ENCODE peak calls at places on chromosomes 3 and 15, in five cellular contexts. B, A, S, Q and I are unnamed samples.

GRCh38 chr3:22713936-22714335 is 489.2 kb upstream of the UBE2E2 start:
- DNase-seq in A (no peak), B (no peak), S (no peak), Q (peak), I (no peak)

GRCh38 chr3:44337253-44337652 is 1.3 kb upstream of the TCAIM start:
- DNase-seq in Q (no peak), B (peak), A (no peak), S (peak), I (no peak)

GRCh38 chr3:169179193-169180122 is 484.1 kb downstream of the MECOM start:
- DNase-seq in S (no peak), A (no peak), B (no peak), Q (no peak), I (no peak)

GRCh38 chr3:171556574-171557145 is 96.5 kb upstream of the TNIK start:
- DNase-seq in B (peak), A (no peak), S (peak), Q (no peak), I (no peak)

GRCh38 chr15:75224281-75224680 is 22.6 kb downstream of the C15orf39 start:
- DNase-seq in A (peak), B (no peak), Q (no peak), S (no peak), I (no peak)

GRCh38 chr15:89361451-89362202 is 27.0 kb upstream of the POLG start:
- DNase-seq in Q (peak), S (peak), A (peak), B (peak), I (peak)

GRCh38 chr3:172224560-172225214 is 185.3 kb downstream of the FNDC3B start:
- DNase-seq in A (no peak), B (no peak), Q (no peak), S (no peak), I (no peak)

GRCh38 chr3:147458995-147459704 is 50.0 kb downstream of the ZIC1 start:
- DNase-seq in B (no peak), S (no peak), A (no peak), Q (no peak), I (no peak)

GRCh38 chr3:158725348-158725966 is 6.8 kb downstream of the RARRES1 start:
- DNase-seq in B (no peak), Q (peak), S (no peak), A (peak), I (no peak)

GRCh38 chr3:34793066-34793465 is 846.3 kb upstream of the ARPP21 start:
- DNase-seq in S (no peak), A (no peak), B (no peak), Q (no peak), I (no peak)

GRCh38 chr3:41222508-41222907 is 23.2 kb downstream of the CTNNB1 start:
- DNase-seq in A (no peak), S (no peak), Q (no peak), B (no peak), I (no peak)

GRCh38 chr3:4290272-4290893 is 12.8 kb upstream of the SETMAR start:
- DNase-seq in A (no peak), B (peak), S (peak), Q (peak), I (no peak)

GRCh38 chr15:51658664-51659063 is 22.6 kb upstream of the SCG3 start:
- DNase-seq in B (no peak), A (no peak), S (peak), Q (no peak), I (no peak)

GRCh38 chr3:149618151-149619123 is 39.4 kb downstream of the WWTR1 start:
- DNase-seq in S (no peak), A (no peak), B (peak), Q (peak), I (no peak)

GRCh38 chr3:177753498-177754155 is 556.3 kb upstream of the TBL1XR1 start:
- DNase-seq in Q (no peak), A (peak), S (no peak), B (no peak), I (peak)

GRCh38 chr3:45537960-45538640 is 56.5 kb upstream of the LIMD1 start:
- DNase-seq in S (no peak), B (no peak), A (no peak), Q (no peak), I (no peak)
- H3K27ac ChIP-seq in S (peak), B (no peak), A (no peak), Q (no peak), I (peak)

DNA sequence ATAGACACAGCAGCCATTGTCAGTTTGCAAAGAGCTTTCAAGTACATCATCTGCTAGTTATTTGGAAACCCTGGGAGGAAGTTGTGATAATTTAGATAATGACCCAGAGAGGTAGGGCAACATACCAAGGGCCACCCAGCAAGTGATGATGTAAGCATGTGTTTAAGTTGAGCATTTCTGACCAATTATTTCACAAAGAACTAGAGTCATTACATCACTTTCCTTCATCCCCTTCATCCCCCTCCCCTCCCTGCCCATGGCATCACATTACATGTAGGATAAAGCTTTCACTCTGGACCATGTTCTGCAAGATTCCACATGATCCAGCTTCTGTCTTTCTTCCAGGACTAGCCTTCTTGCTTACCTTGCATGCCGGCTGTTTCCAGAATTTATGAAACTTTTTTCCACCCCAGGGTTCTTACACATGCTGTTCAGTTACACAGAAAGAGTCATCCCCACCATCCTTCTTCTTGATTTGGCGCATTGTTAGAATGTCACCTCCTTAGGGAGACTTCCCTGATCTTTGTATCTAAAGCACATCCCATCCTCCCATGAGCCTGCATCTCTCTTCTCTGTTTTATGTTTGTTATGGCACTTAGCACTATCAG is 71.3 kb downstream of the PTPRG start:
- DNase-seq in A (no peak), B (peak), S (no peak), Q (no peak), I (no peak)
- H3K27ac ChIP-seq in A (no peak), B (no peak), S (no peak), Q (no peak), I (no peak)

GRCh38 chr3:194869482-194870169 is 183.9 kb downstream of the FAM43A start:
- DNase-seq in Q (peak), S (no peak), B (no peak), A (no peak), I (no peak)
- H3K27ac ChIP-seq in Q (peak), S (no peak), B (no peak), A (no peak), I (no peak)

GRCh38 chr15:31502541-31503229 is 176.1 kb downstream of the KLF13 start:
- DNase-seq in A (no peak), S (no peak), Q (no peak), B (no peak), I (no peak)
- H3K27ac ChIP-seq in A (no peak), S (no peak), Q (no peak), B (no peak), I (no peak)

DNA sequence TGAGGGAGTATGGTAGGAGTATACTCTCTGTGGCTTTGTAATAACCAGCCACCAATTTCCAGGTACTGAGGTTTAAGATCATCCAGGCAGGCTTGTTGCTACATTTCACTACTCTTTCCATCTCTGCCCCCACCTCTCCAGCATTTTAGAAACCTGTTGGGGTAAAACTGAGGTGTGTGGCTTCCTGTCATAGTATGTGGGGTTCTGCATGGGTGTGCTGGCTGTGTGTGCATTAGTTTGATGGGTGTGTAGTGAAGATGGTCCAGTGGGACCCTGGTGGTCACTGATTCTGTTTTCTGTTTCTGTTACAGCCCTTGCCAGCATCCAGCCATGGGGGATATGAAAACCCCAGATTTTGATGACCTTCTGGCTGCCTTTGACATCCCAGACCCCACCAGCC is 34.0 kb downstream of the ZNF592 start:
- DNase-seq in B (no peak), A (no peak), S (no peak), Q (no peak), I (no peak)
- H3K27ac ChIP-seq in B (no peak), A (no peak), S (no peak), Q (no peak), I (no peak)

GRCh38 chr15:98861188-98861587 is 146.4 kb downstream of the PGPEP1L start:
- DNase-seq in A (no peak), Q (no peak), S (peak), B (no peak), I (no peak)

GRCh38 chr15:98860647-98861041 is 146.9 kb downstream of the PGPEP1L start:
- DNase-seq in Q (no peak), S (no peak), A (no peak), B (no peak), I (no peak)

GRCh38 chr15:98856540-98856907 is 151.1 kb downstream of the PGPEP1L start:
- DNase-seq in B (no peak), S (no peak), A (no peak), Q (peak), I (no peak)

GRCh38 chr15:98859149-98859548 is 148.4 kb downstream of the PGPEP1L start:
- DNase-seq in Q (no peak), A (no peak), B (no peak), S (no peak), I (no peak)

DNA sequence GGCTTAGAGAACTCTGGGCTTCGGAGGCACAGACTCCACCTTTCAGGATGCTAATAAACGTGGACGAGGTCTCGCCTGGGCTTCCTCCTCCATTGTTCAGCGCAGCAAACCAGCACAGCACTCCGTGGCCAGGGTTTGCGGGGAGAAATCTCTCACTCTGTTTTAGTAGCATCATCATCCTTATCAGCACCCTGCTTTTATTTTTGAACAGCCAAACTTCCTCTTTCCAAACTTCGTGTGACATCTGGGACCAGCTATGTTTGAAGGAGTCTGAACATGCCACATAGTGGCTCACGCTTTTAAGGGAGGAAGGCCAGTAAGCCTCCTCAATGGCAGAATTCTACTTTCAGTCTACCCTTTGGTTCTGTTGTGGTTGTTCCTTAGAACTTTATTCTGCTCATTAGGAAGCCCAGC is 149.0 kb downstream of the PGPEP1L start:
- DNase-seq in S (no peak), A (no peak), B (no peak), Q (no peak), I (no peak)
- H3K27ac ChIP-seq in S (no peak), A (no peak), B (no peak), Q (peak), I (peak)

DNA sequence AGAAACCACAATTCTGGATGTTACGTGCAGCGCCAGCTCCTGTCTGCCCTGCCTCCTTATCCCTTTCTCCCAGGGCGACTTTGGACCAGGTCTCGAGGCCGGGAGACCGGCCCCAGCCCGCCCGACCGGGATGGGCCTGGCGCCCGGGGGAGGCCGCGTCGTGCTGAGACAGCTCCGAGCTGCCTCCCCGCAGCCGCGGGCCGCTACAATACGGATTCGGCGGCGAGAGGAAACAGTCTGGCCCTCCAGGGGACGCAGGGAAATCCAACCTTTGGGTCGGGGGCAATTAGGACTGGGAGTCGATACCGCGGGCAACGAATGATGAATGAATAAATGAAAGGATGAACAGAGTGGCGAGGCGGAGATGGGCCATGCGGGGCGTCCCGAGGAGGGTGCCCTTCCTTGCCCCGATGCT is 535 bp downstream of the GRAMD2A start:
- DNase-seq in A (no peak), S (peak), B (no peak), Q (no peak), I (no peak)
- H3K27ac ChIP-seq in A (no peak), S (no peak), B (no peak), Q (no peak), I (peak)

DNA sequence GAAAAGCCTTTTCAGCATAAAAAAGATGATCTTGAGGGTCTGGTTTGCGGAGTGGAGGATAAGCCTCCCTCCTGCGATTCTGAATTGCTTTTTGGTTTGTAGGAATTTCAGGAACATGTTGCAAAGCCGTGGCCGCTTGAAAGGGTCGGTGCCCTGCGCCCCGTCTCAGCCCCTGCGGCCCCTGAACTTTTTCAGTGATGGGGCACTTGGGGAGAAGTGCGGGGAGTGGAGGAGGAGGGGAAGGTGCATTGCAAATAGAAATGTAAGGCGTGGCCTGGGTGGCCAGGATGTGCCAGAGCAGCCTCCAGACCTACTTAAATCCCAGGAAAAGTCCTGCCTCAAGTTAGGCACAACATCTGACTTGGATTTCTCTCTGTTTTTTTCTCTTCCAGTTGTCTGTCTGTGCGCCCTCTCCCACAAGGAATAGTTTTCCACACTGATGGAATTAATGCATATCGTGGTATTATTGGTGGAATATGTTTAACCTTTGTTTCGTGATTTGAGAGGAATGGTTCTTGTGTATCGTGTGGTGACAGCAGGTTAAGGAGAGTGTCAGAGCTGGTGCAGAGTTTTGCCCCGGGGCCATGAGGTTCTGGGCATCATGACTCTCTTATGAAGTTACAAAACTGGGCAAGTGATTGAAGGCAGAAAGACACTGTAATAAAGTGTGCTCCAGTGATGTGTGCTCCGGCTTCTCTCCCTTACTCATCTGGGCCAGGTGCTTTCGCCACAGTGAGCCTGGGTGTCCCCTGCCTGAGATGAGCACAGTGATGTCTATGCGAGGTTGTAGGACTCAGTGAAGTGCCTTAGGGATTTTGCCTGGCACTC is 153.8 kb downstream of the PGPEP1L start:
- DNase-seq in S (peak), A (peak), Q (no peak), B (no peak), I (peak)
- H3K27ac ChIP-seq in S (peak), A (peak), Q (peak), B (peak), I (peak)